ENCODE peak calls at places on chromosome 12, in seven cellular contexts. H, L, S, V, W, P and U are unnamed samples.
A peak's percentile ranks its signal among the peaks of the same experiment; 100 is the strongest.

GRCh38 chr12:19031032-19031431 is 98.5 kb upstream of the PLEKHA5 start:
- DNase-seq in V (no peak), H (no peak), S (no peak), P (no peak), L (peak; percentile 97), W (peak; percentile 49), U (no peak)

GRCh38 chr12:98579835-98580234 is 13.7 kb upstream of the SLC25A3 start:
- DNase-seq in S (no peak), W (no peak), L (no peak), P (no peak), V (no peak), H (no peak), U (no peak)

GRCh38 chr12:18549598-18549997 is 188.2 kb downstream of the PLCZ1 start:
- DNase-seq in V (no peak), L (peak; percentile 25), P (no peak), H (no peak), S (no peak), W (no peak), U (no peak)

GRCh38 chr12:12032771-12033588 is 37.8 kb upstream of the BCL2L14 start:
- DNase-seq in L (peak; percentile 80), P (peak; percentile 77), V (peak; percentile 80), S (peak; percentile 76), H (peak; percentile 74), W (peak; percentile 90), U (peak; percentile 53)

GRCh38 chr12:29030006-29030405 is 119.1 kb upstream of the FAR2 start:
- DNase-seq in H (no peak), W (no peak), S (no peak), V (no peak), P (no peak), L (no peak), U (no peak)

GRCh38 chr12:55664826-55665225 is 28.1 kb downstream of the OR10P1 start:
- DNase-seq in P (no peak), W (no peak), H (no peak), L (no peak), V (no peak), S (no peak), U (no peak)

GRCh38 chr12:113208041-113208934 is 13.0 kb upstream of the TPCN1 start:
- DNase-seq in V (peak; percentile 98), P (no peak), H (peak; percentile 73), L (peak; percentile 47), W (no peak), S (peak; percentile 61), U (peak; percentile 14)

GRCh38 chr12:115451151-115451784 is 767.3 kb upstream of the TBX3 start:
- DNase-seq in V (no peak), P (no peak), S (peak; percentile 38), L (no peak), H (no peak), W (no peak), U (no peak)

GRCh38 chr12:107448198-107448597 is 237.4 kb upstream of the PWP1 start:
- DNase-seq in P (no peak), H (no peak), S (no peak), L (no peak), W (peak; percentile 37), V (peak; percentile 14), U (no peak)

GRCh38 chr12:105590571-105590970 is 260.1 kb downstream of the C12orf75 start:
- DNase-seq in V (no peak), W (no peak), P (no peak), S (no peak), L (peak; percentile 28), H (no peak), U (no peak)

GRCh38 chr12:116277393-116278258 is at the start of gene MED13L:
- DNase-seq in H (peak; percentile 95), L (peak; percentile 81), V (peak; percentile 93), P (peak; percentile 88), S (peak; percentile 93), W (peak; percentile 91), U (peak; percentile 83)

GRCh38 chr12:58648151-58648550 is 272.2 kb downstream of the LRIG3 start:
- DNase-seq in S (no peak), H (no peak), W (no peak), V (no peak), P (no peak), L (no peak), U (no peak)

GRCh38 chr12:108332791-108333382 is 6.2 kb downstream of the CMKLR1 start:
- DNase-seq in L (no peak), W (no peak), P (peak; percentile 28), H (no peak), S (peak; percentile 68), V (no peak), U (no peak)

GRCh38 chr12:115337693-115338543 is 653.9 kb upstream of the TBX3 start:
- DNase-seq in L (peak; percentile 88), W (peak; percentile 94), V (no peak), S (peak; percentile 63), P (peak; percentile 42), H (no peak), U (no peak)

GRCh38 chr12:3614806-3615466 is 123.9 kb downstream of the PRMT8 start:
- DNase-seq in V (no peak), W (no peak), S (no peak), P (no peak), L (no peak), H (no peak), U (no peak)

GRCh38 chr12:75825686-75826085 is 205.9 kb downstream of the PHLDA1 start:
- DNase-seq in W (no peak), H (no peak), P (no peak), L (peak; percentile 97), V (no peak), S (no peak), U (no peak)

DNA sequence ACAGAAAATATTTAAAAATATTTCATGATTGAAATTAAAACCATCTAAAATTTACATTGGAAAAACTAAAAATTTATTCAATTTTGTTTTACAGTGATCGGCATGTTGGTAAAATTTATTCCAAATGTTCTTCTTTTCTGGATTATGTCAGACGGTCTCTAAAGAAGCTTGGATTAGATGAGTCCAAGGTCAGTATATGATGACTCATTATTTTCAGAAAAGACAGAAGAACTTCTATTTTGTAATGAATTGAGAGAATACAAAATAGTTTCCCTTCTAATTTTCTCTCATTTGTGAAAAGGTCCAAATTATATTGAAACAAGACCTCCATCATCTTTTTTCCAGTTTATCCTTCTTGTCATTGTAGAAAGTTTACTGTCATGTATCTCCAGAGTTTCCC is 98.3 kb downstream of the METTL25 start:
- DNase-seq in V (no peak), W (no peak), P (no peak), L (no peak), S (no peak), H (no peak), U (no peak)
- H3K27ac ChIP-seq in V (no peak overlapping the region), W (no peak overlapping the region), P (no peak overlapping the region), L (no peak overlapping the region), S (no peak overlapping the region), H (no peak overlapping the region), U (no peak overlapping the region)

GRCh38 chr12:132924356-132924755 is 31.8 kb downstream of the ZNF605 start:
- DNase-seq in S (no peak), P (no peak), L (no peak), V (no peak), H (no peak), W (no peak), U (no peak)

GRCh38 chr12:132922676-132923075 is 33.4 kb downstream of the ZNF605 start:
- DNase-seq in P (no peak), V (no peak), H (no peak), W (no peak), L (no peak), S (no peak), U (no peak)

GRCh38 chr12:132925597-132926416 is 30.3 kb downstream of the ZNF605 start:
- DNase-seq in H (no peak), W (peak; percentile 26), V (no peak), L (no peak), S (no peak), P (no peak), U (no peak)

GRCh38 chr12:132923356-132923909 is 32.7 kb downstream of the ZNF605 start:
- DNase-seq in H (no peak), P (no peak), W (no peak), L (peak; percentile 4), S (no peak), V (no peak), U (no peak)

DNA sequence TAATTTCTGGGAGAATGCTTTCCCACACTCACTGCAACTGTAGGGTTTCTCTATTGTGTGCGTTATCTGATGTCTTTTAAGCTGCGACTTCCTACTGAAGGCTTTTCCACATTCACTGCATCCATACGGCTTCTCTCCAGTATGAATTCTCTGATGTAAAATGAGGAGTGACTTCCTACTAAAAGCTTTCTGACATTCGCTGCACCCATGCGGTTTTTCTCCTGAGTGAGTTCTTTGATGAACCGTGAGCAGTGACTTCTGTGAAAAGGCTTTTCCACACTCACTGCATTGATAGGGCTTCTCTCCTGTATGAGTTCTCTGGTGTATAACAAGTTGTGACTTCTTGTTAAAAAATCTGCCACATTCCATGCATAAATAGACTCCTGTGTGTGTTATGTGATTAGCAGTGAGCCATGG is 29.7 kb downstream of the ZNF605 start:
- DNase-seq in V (no peak), P (no peak), H (no peak), S (no peak), W (no peak), L (no peak), U (no peak)
- H3K9me3 ChIP-seq in V (peaks cover 69% of the 10 kb centered on the region), P (peaks cover 100% of the 10 kb centered on the region), H (peaks cover 69% of the 10 kb centered on the region), S (peaks cover 100% of the 10 kb centered on the region), W (peaks cover 98% of the 10 kb centered on the region), L (peaks cover 12% of the 10 kb centered on the region), U (peaks cover 97% of the 10 kb centered on the region)

DNA sequence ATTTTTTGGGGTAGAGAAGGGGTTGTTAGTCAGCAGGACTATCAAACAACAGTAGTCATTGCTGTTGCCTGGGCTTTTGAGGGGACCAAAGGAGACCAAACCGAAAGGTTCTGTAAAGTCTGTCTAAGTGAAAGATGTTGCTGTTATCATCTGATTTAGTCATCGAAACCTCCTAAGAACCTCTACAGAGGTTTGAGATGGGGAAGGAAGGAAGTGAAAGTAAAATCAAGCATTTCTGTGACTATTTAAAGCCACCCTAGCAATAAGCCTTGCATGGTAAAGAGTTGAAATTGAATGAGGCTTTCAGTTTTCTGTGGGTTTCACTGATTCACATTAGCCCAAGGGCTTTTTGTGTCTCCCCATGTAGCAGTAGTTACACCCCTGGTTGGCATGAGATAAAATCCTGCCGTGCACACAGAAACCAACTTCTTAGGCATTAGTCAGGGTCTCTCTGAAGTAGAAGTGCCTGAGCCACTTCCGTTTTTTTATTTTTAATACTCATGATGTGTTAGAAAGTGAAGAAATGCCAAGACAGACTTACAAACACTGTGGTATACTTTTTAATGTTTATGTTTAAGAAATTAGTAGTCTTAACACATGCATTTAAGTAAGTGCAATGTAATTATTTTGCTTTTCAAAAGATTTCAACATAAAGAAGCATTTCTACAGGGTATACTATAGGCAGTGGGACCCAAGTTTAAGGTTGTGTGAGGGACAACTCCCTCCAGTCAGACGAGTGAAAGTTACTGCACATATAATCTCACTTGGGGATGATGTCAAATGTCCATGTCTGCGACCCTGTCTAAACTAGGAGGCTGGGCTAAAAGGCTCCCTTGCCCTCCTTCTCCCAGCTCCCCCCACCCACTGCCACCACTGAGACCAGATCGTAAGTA is 50.4 kb downstream of the DYRK2 start:
- DNase-seq in W (no peak), S (no peak), H (peak; percentile 43), V (peak; percentile 88), L (peak; percentile 67), P (no peak), U (no peak)
- H3K4me3 ChIP-seq in W (no peak overlapping the region), S (peak overlapping the region; percentile 23), H (peak overlapping the region; percentile 53), V (peak overlapping the region; percentile 59), L (peak overlapping the region; percentile 45), P (peak overlapping the region; percentile 25), U (peak overlapping the region; percentile 88)

GRCh38 chr12:70221626-70222025 is 21.6 kb upstream of the CNOT2 start:
- DNase-seq in H (no peak), L (no peak), W (no peak), V (no peak), P (no peak), S (no peak), U (no peak)
- H3K27ac ChIP-seq in H (no peak overlapping the region), L (no peak overlapping the region), W (no peak overlapping the region), V (no peak overlapping the region), P (no peak overlapping the region), S (no peak overlapping the region), U (no peak overlapping the region)